ENCODE peak calls at places on chromosomes 5 and 9, in five cellular contexts. P is GM03348; E is IMR-90; S is stimulated activated CD4-positive, alpha-beta T cell treated with anti-CD3 and anti-CD28 coated beads, Interleukin-1b, Interleukin-23, amount 100 ng/mL, for 24 hours; J is left kidney. T is an unnamed sample.

GRCh38 chr9:114371343-114371985 is 16.3 kb downstream of the AKNA start:
- DNase-seq in J (no peak), S (no peak), P (no peak), E (no peak), T (no peak)

GRCh38 chr5:82307431-82307830 is 29.3 kb upstream of the RPS23 start:
- DNase-seq in J (no peak), P (peak; percentile 59), S (no peak), E (no peak), T (no peak)

GRCh38 chr9:16064701-16065230 is 511.9 kb downstream of the CCDC171 start:
- DNase-seq in S (no peak), E (no peak), P (no peak), J (peak; percentile 75), T (no peak)

GRCh38 chr9:129326061-129327005 is 148.3 kb upstream of the IER5L start:
- DNase-seq in S (no peak), J (no peak), E (no peak), P (no peak), T (no peak)

GRCh38 chr9:135671591-135672041 is 8.5 kb downstream of the LCN9 start:
- DNase-seq in P (no peak), S (no peak), E (no peak), J (peak; percentile 19), T (no peak)

GRCh38 chr5:134143431-134143830 is 28.9 kb downstream of the TCF7 start:
- DNase-seq in J (no peak), E (no peak), S (no peak), P (no peak), T (no peak)

GRCh38 chr5:53025506-53025905 is 36.4 kb downstream of the ITGA2 start:
- DNase-seq in E (no peak), J (no peak), S (no peak), P (no peak), T (no peak)

GRCh38 chr5:131974956-131975726 is 29.7 kb upstream of the MEIKIN start:
- DNase-seq in E (no peak), J (no peak), S (no peak), P (no peak), T (no peak)

GRCh38 chr5:52554297-52554696 is 233.4 kb upstream of the ITGA1 start:
- DNase-seq in J (no peak), S (no peak), P (no peak), E (no peak), T (no peak)

GRCh38 chr5:113378081-113378480 is 56.7 kb downstream of the TSSK1B start:
- DNase-seq in J (no peak), P (no peak), S (no peak), E (no peak), T (no peak)

GRCh38 chr9:34070601-34071340 is 22.1 kb upstream of the UBAP2 start:
- DNase-seq in P (peak; percentile 27), J (no peak), E (peak; percentile 67), S (no peak), T (no peak)

GRCh38 chr5:149062371-149063016 is 368 bp downstream of the SH3TC2 start:
- DNase-seq in S (no peak), P (peak; percentile 79), J (peak; percentile 22), E (peak; percentile 88), T (peak; percentile 95)

GRCh38 chr5:138833095-138833494 is 42.0 kb downstream of the LRRTM2 start:
- DNase-seq in E (no peak), S (no peak), P (no peak), J (no peak), T (no peak)

GRCh38 chr5:88480245-88480644 is 211.6 kb upstream of the TMEM161B start:
- DNase-seq in P (no peak), E (no peak), J (no peak), S (no peak), T (no peak)

GRCh38 chr5:1172670-1173404 is 28.6 kb upstream of the SLC6A19 start:
- DNase-seq in S (no peak), E (no peak), J (no peak), P (no peak), T (no peak)

GRCh38 chr5:154892370-154892771 is 33.9 kb downstream of the CNOT8 start:
- DNase-seq in P (no peak), J (no peak), S (no peak), E (no peak), T (no peak)

GRCh38 chr9:10562581-10563343 is 50.0 kb downstream of the PTPRD start:
- DNase-seq in E (no peak), P (no peak), J (no peak), S (no peak), T (no peak)

GRCh38 chr9:88658311-88658822 is 123.4 kb downstream of the NXNL2 start:
- DNase-seq in J (peak; percentile 74), E (no peak), P (no peak), S (no peak), T (peak; percentile 29)

GRCh38 chr9:87581513-87581912 is 83.8 kb downstream of the DAPK1 start:
- DNase-seq in E (no peak), P (no peak), J (peak; percentile 41), S (no peak), T (no peak)

GRCh38 chr9:81591791-81592190 is 97.6 kb downstream of the TLE1 start:
- DNase-seq in J (no peak), E (no peak), S (no peak), P (no peak), T (no peak)

GRCh38 chr9:82299870-82300269 is 311.3 kb downstream of the SPATA31D1 start:
- DNase-seq in P (no peak), S (no peak), J (no peak), E (no peak), T (no peak)

GRCh38 chr5:137758719-137759312 is 4.7 kb upstream of the HNRNPA0 start:
- DNase-seq in E (no peak), J (no peak), P (no peak), S (no peak), T (peak; percentile 24)

GRCh38 chr5:56632199-56632598 is 183.2 kb upstream of the MAP3K1 start:
- DNase-seq in E (no peak), P (no peak), J (no peak), S (no peak), T (no peak)

GRCh38 chr9:127451681-127452480 is 571 bp downstream of the LRSAM1 start:
- DNase-seq in S (no peak), J (peak; percentile 70), P (peak; percentile 74), E (peak; percentile 57), T (peak; percentile 32)

GRCh38 chr5:132429451-132430440 is 60.2 kb downstream of the SLC22A5 start:
- DNase-seq in J (no peak), S (no peak), P (no peak), E (no peak), T (no peak)

GRCh38 chr5:134142088-134142487 is 27.6 kb downstream of the TCF7 start:
- DNase-seq in S (no peak), E (no peak), P (no peak), J (no peak), T (no peak)

GRCh38 chr9:136700959-136701664 is 11.3 kb upstream of the DIPK1B start:
- DNase-seq in E (peak; percentile 16), J (peak; percentile 61), S (peak; percentile 59), P (no peak), T (no peak)

GRCh38 chr5:54651482-54652076 is 134.0 kb downstream of the SNX18 start:
- DNase-seq in S (no peak), P (no peak), J (no peak), E (peak; percentile 41), T (no peak)

GRCh38 chr5:97266576-97266975 is 83.5 kb upstream of the RIOK2 start:
- DNase-seq in P (no peak), E (peak; percentile 6), J (no peak), S (no peak), T (no peak)

GRCh38 chr5:114305402-114306207 is 56.3 kb upstream of the KCNN2 start:
- DNase-seq in S (no peak), P (no peak), E (peak; percentile 74), J (peak; percentile 60), T (peak; percentile 30)

GRCh38 chr9:101029300-101030021 is 934 bp downstream of the PLPPR1 start:
- DNase-seq in E (no peak), J (peak; percentile 70), P (no peak), S (no peak), T (no peak)

GRCh38 chr5:76958976-76959767 is 6.3 kb downstream of the CRHBP start:
- DNase-seq in P (no peak), S (no peak), E (peak; percentile 70), J (no peak), T (peak; percentile 65)

GRCh38 chr9:104772707-104773106 is 8.8 kb downstream of the NIPSNAP3B start:
- DNase-seq in J (no peak), S (no peak), P (no peak), E (no peak), T (no peak)

GRCh38 chr5:116453920-116454319 is 120.7 kb downstream of the SEMA6A start:
- DNase-seq in E (no peak), P (no peak), J (peak; percentile 33), S (no peak), T (no peak)

GRCh38 chr5:14428302-14429081 is 153.1 kb upstream of the OTULINL start:
- DNase-seq in P (no peak), E (peak; percentile 70), S (no peak), J (no peak), T (no peak)

GRCh38 chr9:134286513-134287245 is 39.6 kb upstream of the RXRA start:
- DNase-seq in S (no peak), J (no peak), E (no peak), P (no peak), T (no peak)